ENCODE peak calls at places on chromosomes 12 and 14, in five cellular contexts. F is mucosa of descending colon, T is H9, S is HTR-8/SVneo, W is foreskin melanocyte. O is an unnamed sample.

GRCh38 chr14:85531141-85531593 is 1.2 kb downstream of the FLRT2 start:
- DNase-seq in F (peak), T (peak), S (peak), W (no peak), O (peak)

GRCh38 chr12:121893901-121894540 is 5.4 kb downstream of the PSMD9 start:
- DNase-seq in F (no peak), T (peak), S (peak), W (peak), O (no peak)

GRCh38 chr12:31118347-31118830 is 44.7 kb downstream of the DDX11 start:
- DNase-seq in F (no peak), T (peak), S (peak), W (peak), O (no peak)

GRCh38 chr12:98856897-98857540 is 211.9 kb downstream of the APAF1 start:
- DNase-seq in F (no peak), T (peak), S (no peak), W (no peak), O (no peak)

GRCh38 chr12:122886851-122887816 is 8.8 kb downstream of the VPS37B start:
- DNase-seq in F (no peak), T (no peak), S (peak), W (no peak), O (no peak)

GRCh38 chr12:97169922-97170321 is 262.9 kb downstream of the NEDD1 start:
- DNase-seq in F (no peak), T (no peak), S (no peak), W (no peak), O (no peak)

GRCh38 chr12:11765817-11766794 is 116.6 kb downstream of the ETV6 start:
- DNase-seq in F (peak), T (no peak), S (no peak), W (no peak), O (no peak)

GRCh38 chr14:95786566-95786965 is 72.6 kb upstream of the TCL1A start:
- DNase-seq in F (no peak), T (no peak), S (no peak), W (no peak), O (no peak)

GRCh38 chr12:113996026-113996425 is 29.9 kb upstream of the RBM19 start:
- DNase-seq in F (no peak), T (peak), S (no peak), W (no peak), O (no peak)

GRCh38 chr12:89731064-89731463 is 22.4 kb upstream of the ATP2B1 start:
- DNase-seq in F (no peak), T (no peak), S (no peak), W (no peak), O (no peak)

GRCh38 chr14:76203086-76204001 is 51.6 kb downstream of the GPATCH2L start:
- DNase-seq in F (peak), T (no peak), S (peak), W (peak), O (no peak)

GRCh38 chr12:91511795-91512420 is 329.3 kb upstream of the DCN start:
- DNase-seq in F (no peak), T (no peak), S (no peak), W (no peak), O (no peak)

GRCh38 chr12:14201291-14201690 is 164.2 kb upstream of the ATF7IP start:
- DNase-seq in F (no peak), T (no peak), S (no peak), W (no peak), O (no peak)

GRCh38 chr12:106566771-106567170 is 16.0 kb upstream of the RFX4 start:
- DNase-seq in F (no peak), T (no peak), S (no peak), W (no peak), O (no peak)

GRCh38 chr12:121916719-121917118 is 1.7 kb upstream of the CFAP251 start:
- DNase-seq in F (no peak), T (peak), S (peak), W (no peak), O (no peak)

GRCh38 chr14:72894323-72894622 is 372 bp upstream of the DPF3 start:
- DNase-seq in F (no peak), T (no peak), S (no peak), W (no peak), O (no peak)

GRCh38 chr14:104687601-104688504 is 1.6 kb upstream of the INF2 start:
- DNase-seq in F (peak), T (peak), S (peak), W (no peak), O (peak)

GRCh38 chr12:96241484-96242256 is 47.5 kb downstream of the ELK3 start:
- DNase-seq in F (no peak), T (no peak), S (no peak), W (no peak), O (no peak)